ENCODE peak calls at places on chromosomes 12 and 14, in six cellular contexts. One of them, this sample, is unnamed.

GRCh38 chr12:122721057-122721545 is 4.5 kb upstream of the HCAR3 start:
- DNase-seq in left cardiac atrium: no peak
- DNase-seq in activated naive CD4-positive, alpha-beta T cell treated with anti-CD3 and anti-CD28 coated beads for 36 hours: peak
- DNase-seq in activated CD8-positive, alpha-beta T cell treated with anti-CD3 and anti-CD28 coated beads, Interleukin-2, amount 10 ng/mL, durations not matched to agents 7 days and 5 days: no peak
- DNase-seq in GM12864: peak
- DNase-seq in cardiac fibroblast: peak
- DNase-seq in this sample: peak

GRCh38 chr12:49553512-49554088 is 14.3 kb downstream of the MCRS1 start:
- DNase-seq in left cardiac atrium: no peak
- DNase-seq in activated naive CD4-positive, alpha-beta T cell treated with anti-CD3 and anti-CD28 coated beads for 36 hours: peak
- DNase-seq in activated CD8-positive, alpha-beta T cell treated with anti-CD3 and anti-CD28 coated beads, Interleukin-2, amount 10 ng/mL, durations not matched to agents 7 days and 5 days: peak
- DNase-seq in GM12864: no peak
- DNase-seq in cardiac fibroblast: peak
- DNase-seq in this sample: peak

GRCh38 chr14:99735189-99736135 is 51.4 kb downstream of the CYP46A1 start:
- DNase-seq in left cardiac atrium: peak
- DNase-seq in activated naive CD4-positive, alpha-beta T cell treated with anti-CD3 and anti-CD28 coated beads for 36 hours: no peak
- DNase-seq in activated CD8-positive, alpha-beta T cell treated with anti-CD3 and anti-CD28 coated beads, Interleukin-2, amount 10 ng/mL, durations not matched to agents 7 days and 5 days: no peak
- DNase-seq in GM12864: no peak
- DNase-seq in cardiac fibroblast: no peak
- DNase-seq in this sample: no peak

GRCh38 chr12:18942669-18943068 is 186.9 kb upstream of the PLEKHA5 start:
- DNase-seq in left cardiac atrium: no peak
- DNase-seq in activated naive CD4-positive, alpha-beta T cell treated with anti-CD3 and anti-CD28 coated beads for 36 hours: no peak
- DNase-seq in activated CD8-positive, alpha-beta T cell treated with anti-CD3 and anti-CD28 coated beads, Interleukin-2, amount 10 ng/mL, durations not matched to agents 7 days and 5 days: no peak
- DNase-seq in GM12864: no peak
- DNase-seq in cardiac fibroblast: no peak
- DNase-seq in this sample: no peak

GRCh38 chr14:55641954-55642353 is 61.9 kb downstream of the KTN1 start:
- DNase-seq in left cardiac atrium: no peak
- DNase-seq in activated naive CD4-positive, alpha-beta T cell treated with anti-CD3 and anti-CD28 coated beads for 36 hours: no peak
- DNase-seq in activated CD8-positive, alpha-beta T cell treated with anti-CD3 and anti-CD28 coated beads, Interleukin-2, amount 10 ng/mL, durations not matched to agents 7 days and 5 days: no peak
- DNase-seq in GM12864: no peak
- DNase-seq in cardiac fibroblast: no peak
- DNase-seq in this sample: no peak

GRCh38 chr12:131900397-131900796 is 6.0 kb downstream of the ULK1 start:
- DNase-seq in left cardiac atrium: no peak
- DNase-seq in activated naive CD4-positive, alpha-beta T cell treated with anti-CD3 and anti-CD28 coated beads for 36 hours: no peak
- DNase-seq in activated CD8-positive, alpha-beta T cell treated with anti-CD3 and anti-CD28 coated beads, Interleukin-2, amount 10 ng/mL, durations not matched to agents 7 days and 5 days: no peak
- DNase-seq in GM12864: no peak
- DNase-seq in cardiac fibroblast: no peak
- DNase-seq in this sample: no peak

GRCh38 chr14:88233915-88234314 is 89.2 kb downstream of the KCNK10 start:
- DNase-seq in left cardiac atrium: no peak
- DNase-seq in activated naive CD4-positive, alpha-beta T cell treated with anti-CD3 and anti-CD28 coated beads for 36 hours: peak
- DNase-seq in activated CD8-positive, alpha-beta T cell treated with anti-CD3 and anti-CD28 coated beads, Interleukin-2, amount 10 ng/mL, durations not matched to agents 7 days and 5 days: peak
- DNase-seq in GM12864: peak
- DNase-seq in cardiac fibroblast: peak
- DNase-seq in this sample: peak

GRCh38 chr14:99249389-99249788 is 22.6 kb downstream of the BCL11B start:
- DNase-seq in left cardiac atrium: no peak
- DNase-seq in activated naive CD4-positive, alpha-beta T cell treated with anti-CD3 and anti-CD28 coated beads for 36 hours: peak
- DNase-seq in activated CD8-positive, alpha-beta T cell treated with anti-CD3 and anti-CD28 coated beads, Interleukin-2, amount 10 ng/mL, durations not matched to agents 7 days and 5 days: no peak
- DNase-seq in GM12864: no peak
- DNase-seq in cardiac fibroblast: no peak
- DNase-seq in this sample: no peak

GRCh38 chr12:117045175-117045997 is 53.8 kb downstream of the TESC start:
- DNase-seq in left cardiac atrium: no peak
- DNase-seq in activated naive CD4-positive, alpha-beta T cell treated with anti-CD3 and anti-CD28 coated beads for 36 hours: no peak
- DNase-seq in activated CD8-positive, alpha-beta T cell treated with anti-CD3 and anti-CD28 coated beads, Interleukin-2, amount 10 ng/mL, durations not matched to agents 7 days and 5 days: no peak
- DNase-seq in GM12864: no peak
- DNase-seq in cardiac fibroblast: no peak
- DNase-seq in this sample: no peak

GRCh38 chr12:120126635-120127005 is 10.1 kb upstream of the RAB35 start:
- DNase-seq in left cardiac atrium: peak
- DNase-seq in activated naive CD4-positive, alpha-beta T cell treated with anti-CD3 and anti-CD28 coated beads for 36 hours: no peak
- DNase-seq in activated CD8-positive, alpha-beta T cell treated with anti-CD3 and anti-CD28 coated beads, Interleukin-2, amount 10 ng/mL, durations not matched to agents 7 days and 5 days: no peak
- DNase-seq in GM12864: no peak
- DNase-seq in cardiac fibroblast: peak
- DNase-seq in this sample: peak

GRCh38 chr14:29321646-29322045 is 555.1 kb downstream of the FOXG1 start:
- DNase-seq in left cardiac atrium: no peak
- DNase-seq in activated naive CD4-positive, alpha-beta T cell treated with anti-CD3 and anti-CD28 coated beads for 36 hours: no peak
- DNase-seq in activated CD8-positive, alpha-beta T cell treated with anti-CD3 and anti-CD28 coated beads, Interleukin-2, amount 10 ng/mL, durations not matched to agents 7 days and 5 days: no peak
- DNase-seq in GM12864: no peak
- DNase-seq in cardiac fibroblast: peak
- DNase-seq in this sample: no peak

GRCh38 chr14:90814806-90815566 is 1.2 kb downstream of the TTC7B start:
- DNase-seq in left cardiac atrium: no peak
- DNase-seq in activated naive CD4-positive, alpha-beta T cell treated with anti-CD3 and anti-CD28 coated beads for 36 hours: no peak
- DNase-seq in activated CD8-positive, alpha-beta T cell treated with anti-CD3 and anti-CD28 coated beads, Interleukin-2, amount 10 ng/mL, durations not matched to agents 7 days and 5 days: no peak
- DNase-seq in GM12864: no peak
- DNase-seq in cardiac fibroblast: no peak
- DNase-seq in this sample: no peak

GRCh38 chr14:96053600-96054381 is 14.6 kb downstream of the C14orf132 start:
- DNase-seq in left cardiac atrium: peak
- DNase-seq in activated naive CD4-positive, alpha-beta T cell treated with anti-CD3 and anti-CD28 coated beads for 36 hours: no peak
- DNase-seq in activated CD8-positive, alpha-beta T cell treated with anti-CD3 and anti-CD28 coated beads, Interleukin-2, amount 10 ng/mL, durations not matched to agents 7 days and 5 days: no peak
- DNase-seq in GM12864: no peak
- DNase-seq in cardiac fibroblast: peak
- DNase-seq in this sample: no peak

GRCh38 chr12:23204933-23205778 is 580.2 kb downstream of the ETNK1 start:
- DNase-seq in left cardiac atrium: no peak
- DNase-seq in activated naive CD4-positive, alpha-beta T cell treated with anti-CD3 and anti-CD28 coated beads for 36 hours: peak
- DNase-seq in activated CD8-positive, alpha-beta T cell treated with anti-CD3 and anti-CD28 coated beads, Interleukin-2, amount 10 ng/mL, durations not matched to agents 7 days and 5 days: peak
- DNase-seq in GM12864: peak
- DNase-seq in cardiac fibroblast: peak
- DNase-seq in this sample: peak

GRCh38 chr14:29930283-29930682 is 2.6 kb upstream of the PRKD1 start:
- DNase-seq in left cardiac atrium: no peak
- DNase-seq in activated naive CD4-positive, alpha-beta T cell treated with anti-CD3 and anti-CD28 coated beads for 36 hours: no peak
- DNase-seq in activated CD8-positive, alpha-beta T cell treated with anti-CD3 and anti-CD28 coated beads, Interleukin-2, amount 10 ng/mL, durations not matched to agents 7 days and 5 days: no peak
- DNase-seq in GM12864: no peak
- DNase-seq in cardiac fibroblast: peak
- DNase-seq in this sample: peak

GRCh38 chr12:28767836-28768348 is 381.2 kb upstream of the FAR2 start:
- DNase-seq in left cardiac atrium: no peak
- DNase-seq in activated naive CD4-positive, alpha-beta T cell treated with anti-CD3 and anti-CD28 coated beads for 36 hours: no peak
- DNase-seq in activated CD8-positive, alpha-beta T cell treated with anti-CD3 and anti-CD28 coated beads, Interleukin-2, amount 10 ng/mL, durations not matched to agents 7 days and 5 days: no peak
- DNase-seq in GM12864: no peak
- DNase-seq in cardiac fibroblast: peak
- DNase-seq in this sample: peak

GRCh38 chr14:71856199-71856919 is 75.9 kb upstream of the RGS6 start:
- DNase-seq in left cardiac atrium: no peak
- DNase-seq in activated naive CD4-positive, alpha-beta T cell treated with anti-CD3 and anti-CD28 coated beads for 36 hours: peak
- DNase-seq in activated CD8-positive, alpha-beta T cell treated with anti-CD3 and anti-CD28 coated beads, Interleukin-2, amount 10 ng/mL, durations not matched to agents 7 days and 5 days: no peak
- DNase-seq in GM12864: peak
- DNase-seq in cardiac fibroblast: no peak
- DNase-seq in this sample: no peak

GRCh38 chr12:52011602-52012214 is 5.0 kb downstream of the TAMALIN start:
- DNase-seq in left cardiac atrium: no peak
- DNase-seq in activated naive CD4-positive, alpha-beta T cell treated with anti-CD3 and anti-CD28 coated beads for 36 hours: no peak
- DNase-seq in activated CD8-positive, alpha-beta T cell treated with anti-CD3 and anti-CD28 coated beads, Interleukin-2, amount 10 ng/mL, durations not matched to agents 7 days and 5 days: no peak
- DNase-seq in GM12864: no peak
- DNase-seq in cardiac fibroblast: no peak
- DNase-seq in this sample: no peak

GRCh38 chr12:45655186-45655585 is 74.3 kb upstream of the ARID2 start:
- DNase-seq in left cardiac atrium: no peak
- DNase-seq in activated naive CD4-positive, alpha-beta T cell treated with anti-CD3 and anti-CD28 coated beads for 36 hours: peak
- DNase-seq in activated CD8-positive, alpha-beta T cell treated with anti-CD3 and anti-CD28 coated beads, Interleukin-2, amount 10 ng/mL, durations not matched to agents 7 days and 5 days: peak
- DNase-seq in GM12864: no peak
- DNase-seq in cardiac fibroblast: peak
- DNase-seq in this sample: peak

GRCh38 chr14:28142400-28143015 is 624.1 kb upstream of the FOXG1 start:
- DNase-seq in left cardiac atrium: no peak
- DNase-seq in activated naive CD4-positive, alpha-beta T cell treated with anti-CD3 and anti-CD28 coated beads for 36 hours: no peak
- DNase-seq in activated CD8-positive, alpha-beta T cell treated with anti-CD3 and anti-CD28 coated beads, Interleukin-2, amount 10 ng/mL, durations not matched to agents 7 days and 5 days: no peak
- DNase-seq in GM12864: no peak
- DNase-seq in cardiac fibroblast: peak
- DNase-seq in this sample: no peak

GRCh38 chr12:49428652-49429549 is 61.6 kb downstream of the SPATS2 start:
- DNase-seq in left cardiac atrium: no peak
- DNase-seq in activated naive CD4-positive, alpha-beta T cell treated with anti-CD3 and anti-CD28 coated beads for 36 hours: no peak
- DNase-seq in activated CD8-positive, alpha-beta T cell treated with anti-CD3 and anti-CD28 coated beads, Interleukin-2, amount 10 ng/mL, durations not matched to agents 7 days and 5 days: no peak
- DNase-seq in GM12864: peak
- DNase-seq in cardiac fibroblast: peak
- DNase-seq in this sample: peak

GRCh38 chr12:130114952-130115351 is 47.3 kb upstream of the FZD10 start:
- DNase-seq in left cardiac atrium: no peak
- DNase-seq in activated naive CD4-positive, alpha-beta T cell treated with anti-CD3 and anti-CD28 coated beads for 36 hours: no peak
- DNase-seq in activated CD8-positive, alpha-beta T cell treated with anti-CD3 and anti-CD28 coated beads, Interleukin-2, amount 10 ng/mL, durations not matched to agents 7 days and 5 days: no peak
- DNase-seq in GM12864: no peak
- DNase-seq in cardiac fibroblast: no peak
- DNase-seq in this sample: no peak